ENCODE peak calls at places on chromosomes 5 and 9, in six cellular contexts. L is transverse colon, O is upper lobe of left lung, H is GM12878, M is sigmoid colon, A is HepG2. P is an unnamed sample.

GRCh38 chr9:110140276-110140675 is 67.7 kb downstream of the C9orf152 start:
- DNase-seq in A (no peak), M (no peak), H (no peak), O (no peak), L (no peak), P (no peak)

GRCh38 chr5:178205010-178205748 is 846 bp downstream of the HNRNPAB start:
- DNase-seq in A (peak; percentile 50), H (no peak), M (peak; percentile 90), O (peak; percentile 90), L (peak; percentile 92), P (peak; percentile 70)

GRCh38 chr5:115586525-115587146 is 15.6 kb downstream of the TICAM2 start:
- DNase-seq in A (peak; percentile 4), H (no peak), M (no peak), O (no peak), L (no peak), P (no peak)

GRCh38 chr9:70013598-70014196 is 30.0 kb upstream of the MAMDC2 start:
- DNase-seq in A (no peak), M (peak; percentile 82), O (no peak), L (no peak), H (no peak), P (peak; percentile 48)

GRCh38 chr9:134517069-134517680 is 124.4 kb upstream of the COL5A1 start:
- DNase-seq in O (no peak), A (no peak), M (no peak), L (no peak), H (no peak), P (no peak)

GRCh38 chr5:1315709-1316587 is 21.1 kb upstream of the TERT start:
- DNase-seq in A (peak; percentile 80), M (peak; percentile 53), O (peak; percentile 86), L (peak; percentile 88), H (peak; percentile 69), P (no peak)

GRCh38 chr9:113579270-113580040 is 115.9 kb downstream of the RGS3 start:
- DNase-seq in L (peak; percentile 51), A (no peak), H (no peak), O (peak; percentile 88), M (peak; percentile 81), P (peak; percentile 26)

GRCh38 chr9:134377976-134378375 is 51.7 kb downstream of the RXRA start:
- DNase-seq in O (peak; percentile 89), L (peak; percentile 94), H (no peak), M (peak; percentile 88), A (no peak), P (no peak)

GRCh38 chr9:34380511-34381315 is 4.0 kb upstream of the MYORG start:
- DNase-seq in A (peak; percentile 66), O (peak; percentile 82), L (peak; percentile 86), M (peak; percentile 89), H (no peak), P (peak; percentile 34)

GRCh38 chr5:121918238-121918637 is 43.5 kb upstream of the SRFBP1 start:
- DNase-seq in A (no peak), M (no peak), L (no peak), O (no peak), H (no peak), P (no peak)

GRCh38 chr9:35822926-35823325 is 5.6 kb downstream of the FAM221B start:
- DNase-seq in O (no peak), L (no peak), H (no peak), M (no peak), A (no peak), P (no peak)

GRCh38 chr5:59445741-59446140 is 447.8 kb downstream of the PDE4D start:
- DNase-seq in O (no peak), L (no peak), M (no peak), H (no peak), A (no peak), P (no peak)

GRCh38 chr5:146785065-146785464 is 93.5 kb downstream of the PPP2R2B start:
- DNase-seq in H (no peak), M (no peak), L (no peak), A (no peak), O (no peak), P (no peak)

DNA sequence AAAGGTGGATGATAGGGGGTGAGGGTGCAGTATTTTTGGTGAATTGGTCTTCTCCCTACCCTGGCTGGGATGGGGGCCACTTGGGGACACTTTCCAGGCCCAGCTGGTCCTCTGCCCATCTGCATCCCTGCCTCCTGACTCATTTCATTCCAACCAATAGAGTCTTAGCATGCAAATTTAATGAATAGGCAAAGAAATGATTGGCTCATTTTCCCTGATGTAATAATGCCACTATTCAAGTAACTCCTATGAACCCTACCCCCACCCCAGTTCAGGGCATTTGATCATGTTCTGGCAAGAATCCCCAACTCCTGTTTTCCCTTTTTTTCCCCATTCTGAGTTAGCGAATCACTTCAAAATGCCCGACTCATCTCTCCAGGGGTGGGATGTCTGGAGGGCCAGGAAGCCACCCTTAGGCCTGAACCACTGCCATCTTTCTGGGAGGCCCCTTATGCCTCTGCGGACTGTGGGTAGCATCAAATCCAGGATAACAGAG is 56.7 kb downstream of the PCDH1 start:
- DNase-seq in M (no peak), A (no peak), O (no peak), L (no peak), H (no peak), P (no peak)
- TF ChIP-seq EP300 in M (no peak), A (no peak), O (no peak), L (no peak), H (no peak), P (no peak)

GRCh38 chr9:131485206-131485605 is 17.5 kb upstream of the POMT1 start:
- DNase-seq in M (no peak), A (no peak), L (no peak), H (no peak), O (no peak), P (no peak)
- H3K36me3 ChIP-seq in M (peaks cover 97% of the 10 kb centered on the region), A (peaks cover 65% of the 10 kb centered on the region), L (peaks cover 88% of the 10 kb centered on the region), H (peaks cover 60% of the 10 kb centered on the region), O (peaks cover 68% of the 10 kb centered on the region), P (peaks cover 11% of the 10 kb centered on the region)

GRCh38 chr9:137294684-137295312 is 7.3 kb downstream of the NRARP start:
- DNase-seq in O (no peak), L (peak; percentile 32), A (no peak), H (no peak), M (no peak), P (no peak)

GRCh38 chr9:137296214-137297059 is 5.6 kb downstream of the NRARP start:
- DNase-seq in L (peak; percentile 77), A (no peak), H (no peak), M (no peak), O (no peak), P (no peak)

GRCh38 chr9:137294091-137294683 is 7.9 kb downstream of the NRARP start:
- DNase-seq in L (no peak), A (peak; percentile 80), M (no peak), O (peak; percentile 66), H (no peak), P (no peak)

GRCh38 chr9:137297060-137297664 is 4.9 kb downstream of the NRARP start:
- DNase-seq in M (no peak), O (no peak), A (no peak), L (peak; percentile 42), H (no peak), P (no peak)

DNA sequence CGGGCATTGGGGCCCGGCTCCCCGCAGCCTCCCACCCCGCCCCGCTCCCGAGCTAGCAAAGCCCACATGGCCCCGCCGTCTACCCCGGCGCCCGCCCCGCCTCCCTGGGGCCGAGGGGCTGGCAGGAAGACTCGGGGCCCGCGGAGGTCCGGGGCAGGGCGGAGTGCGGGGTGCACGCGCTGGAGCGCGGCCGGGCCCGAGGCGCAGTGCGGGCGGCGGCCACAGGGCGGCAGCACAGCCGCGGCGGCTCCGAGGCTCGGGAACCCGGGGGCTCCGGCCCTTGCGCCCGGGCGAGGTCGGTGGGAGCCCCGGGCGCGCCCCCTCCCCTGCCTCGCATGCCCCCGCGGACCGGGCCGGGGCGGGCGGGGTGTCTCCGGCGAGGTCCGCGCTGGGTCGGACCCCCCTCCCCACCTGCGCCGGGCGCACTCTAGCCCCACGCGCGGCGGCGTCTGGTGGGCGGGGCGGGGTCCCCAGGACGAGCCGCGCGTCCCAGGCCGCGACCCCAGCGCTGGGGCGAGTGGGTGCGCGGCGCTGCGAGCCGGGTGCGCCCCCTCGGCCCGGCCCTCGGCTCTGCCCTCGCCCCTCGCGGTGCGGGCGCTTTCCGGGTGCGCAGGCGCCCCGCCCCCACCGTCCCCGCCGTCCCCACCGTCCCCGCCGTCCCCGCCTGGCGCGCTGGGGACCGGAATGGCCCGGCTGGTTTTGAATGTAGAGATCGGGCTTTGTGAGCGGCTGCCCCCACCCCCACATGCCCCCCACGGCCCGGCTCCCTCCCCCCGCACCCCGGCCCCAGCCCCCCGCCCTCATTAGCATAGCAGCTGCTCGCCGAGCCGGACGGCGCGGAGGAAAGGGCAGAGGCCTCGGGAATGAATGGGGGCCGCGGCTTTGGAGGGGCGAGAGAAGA is 6.5 kb downstream of the NRARP start:
- DNase-seq in L (peak; percentile 62), O (no peak), A (no peak), H (no peak), M (no peak), P (no peak)
- H3K4me3 ChIP-seq in L (peak overlapping the region; percentile 39), O (peak overlapping the region; percentile 52), A (peak overlapping the region; percentile 49), H (peak overlapping the region; percentile 36), M (no peak overlapping the region), P (peak overlapping the region; percentile 49)

GRCh38 chr9:33264473-33265177 is at the start of the genes BAG1 and CHMP5:
- DNase-seq in H (peak; percentile 96), L (peak; percentile 100), O (peak; percentile 100), A (peak; percentile 98), M (peak; percentile 100), P (peak; percentile 100)
- TF ChIP-seq EP300 in H (no peak), L (no peak), O (peak; percentile 18), A (no peak), M (no peak), P (peak; percentile 81)

GRCh38 chr5:34817558-34818351 is 21.2 kb upstream of the TTC23L start:
- DNase-seq in A (no peak), M (no peak), L (no peak), O (no peak), H (no peak), P (no peak)
- H3K36me3 ChIP-seq in A (no peaks in the 10 kb centered on the region), M (peaks cover 60% of the 10 kb centered on the region), L (no peaks in the 10 kb centered on the region), O (no peaks in the 10 kb centered on the region), H (no peaks in the 10 kb centered on the region), P (peaks cover 30% of the 10 kb centered on the region)

GRCh38 chr5:9545959-9546851 is at the start of gene SEMA5A:
- DNase-seq in H (no peak), A (no peak), O (peak; percentile 80), M (peak; percentile 87), L (peak; percentile 86), P (peak; percentile 36)

GRCh38 chr5:9544502-9545300 is 1.2 kb downstream of the SEMA5A start:
- DNase-seq in A (peak; percentile 35), O (peak; percentile 81), L (peak; percentile 89), M (peak; percentile 92), H (no peak), P (peak; percentile 67)

GRCh38 chr5:9544056-9544455 is 1.8 kb downstream of the SEMA5A start:
- DNase-seq in A (no peak), H (no peak), O (no peak), M (no peak), L (no peak), P (no peak)

GRCh38 chr5:9546973-9547947 is 1.4 kb upstream of the SEMA5A start:
- DNase-seq in M (no peak), L (peak; percentile 55), O (peak; percentile 45), A (no peak), H (no peak), P (no peak)

DNA sequence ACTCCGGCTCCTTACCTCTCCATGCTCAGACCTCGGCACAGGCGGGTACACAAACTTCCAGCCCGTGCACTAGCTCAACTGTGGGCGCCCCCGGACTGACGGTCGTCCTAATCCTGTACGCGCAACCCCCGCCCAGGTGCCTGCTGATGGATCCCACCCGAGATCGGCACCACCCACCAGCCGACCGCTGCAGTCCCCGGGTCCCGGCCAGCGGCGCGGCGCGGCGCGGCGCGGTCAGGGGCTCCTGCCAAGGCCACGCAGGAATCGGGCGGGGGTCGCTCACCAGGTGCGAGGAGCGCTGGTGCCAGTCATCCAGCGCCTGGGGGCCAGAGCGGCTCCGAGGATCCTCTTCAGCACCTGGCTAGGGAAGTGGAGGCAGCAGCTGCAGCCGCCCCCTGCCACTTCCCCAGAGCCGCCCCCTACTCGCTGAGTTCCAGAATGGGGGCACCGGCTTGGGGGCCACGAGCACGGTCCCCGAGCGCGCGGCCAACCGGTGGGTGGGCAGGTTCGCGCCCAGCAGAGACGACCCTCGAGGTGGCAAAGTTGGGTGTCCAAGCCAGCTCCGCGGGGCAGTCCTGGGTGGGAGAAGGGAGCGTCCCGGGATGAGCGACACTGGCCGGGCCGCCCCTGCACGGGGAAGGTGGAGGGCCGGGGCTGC is 445 bp downstream of the SEMA5A start:
- DNase-seq in L (peak; percentile 33), M (peak; percentile 71), H (no peak), O (no peak), A (no peak), P (no peak)
- H3K4me3 ChIP-seq in L (peak overlapping the region; percentile 68), M (peak overlapping the region; percentile 80), H (peak overlapping the region; percentile 46), O (peak overlapping the region; percentile 73), A (no peak overlapping the region), P (peak overlapping the region; percentile 70)

P was measured in tibial nerve.